ENCODE peak calls at places on chromosomes 3 and 15, in seven cellular contexts. F is NCI-H524; H is tibial artery; U is omental fat pad; S is stimulated activated naive B cell treated with anti-CD40 and anti-IgM and Interleukin-4, amounts not matched to agents 10 μg/mL and 1 μg/mL and 100 μg/mL, for 72 hours; G is stimulated activated CD8-positive, alpha-beta memory T cell treated with anti-CD3 and anti-CD28 coated beads, Interleukin-12 subunit alpha, Interleukin-12 subunit beta, amount 100 ng/mL, for 4 hours; O is ACHN. L is an unnamed sample.

GRCh38 chr15:40451497-40452158 is 10.9 kb downstream of the BAHD1 start:
- DNase-seq in F (no peak), O (no peak), H (no peak), S (no peak), G (no peak), U (no peak), L (no peak)

GRCh38 chr15:58396181-58396580 is 35.6 kb upstream of the LIPC start:
- DNase-seq in U (no peak), S (no peak), H (no peak), G (no peak), O (no peak), F (peak; percentile 74), L (no peak)

GRCh38 chr3:72242326-72242725 is 457.4 kb upstream of the PROK2 start:
- DNase-seq in G (no peak), O (no peak), U (no peak), H (no peak), F (no peak), S (no peak), L (no peak)

GRCh38 chr3:36774072-36774471 is 9.7 kb upstream of the DCLK3 start:
- DNase-seq in O (no peak), H (no peak), S (no peak), U (no peak), F (no peak), G (no peak), L (no peak)

GRCh38 chr15:38391186-38391585 is 62.7 kb upstream of the FAM98B start:
- DNase-seq in G (no peak), S (no peak), O (no peak), U (no peak), F (no peak), H (no peak), L (no peak)

GRCh38 chr15:82828064-82828463 is 18.6 kb downstream of the WHAMM start:
- DNase-seq in O (peak; percentile 80), U (no peak), G (no peak), H (no peak), S (no peak), F (no peak), L (no peak)

GRCh38 chr3:65561617-65562016 is 477.1 kb downstream of the MAGI1 start:
- DNase-seq in S (no peak), F (no peak), G (no peak), O (no peak), U (no peak), H (no peak), L (no peak)

GRCh38 chr15:68587769-68588385 is 9.1 kb downstream of the CORO2B start:
- DNase-seq in U (no peak), H (no peak), F (no peak), S (no peak), G (no peak), O (no peak), L (no peak)

GRCh38 chr15:83206387-83206970 is 1.1 kb downstream of the HDGFL3 start:
- DNase-seq in F (peak; percentile 34), H (no peak), S (no peak), G (no peak), U (no peak), O (peak; percentile 27), L (peak; percentile 62)

GRCh38 chr3:134798681-134799311 is 3.7 kb downstream of the EPHB1 start:
- DNase-seq in O (no peak), H (no peak), S (no peak), F (no peak), G (no peak), U (no peak), L (no peak)

GRCh38 chr3:141851411-141851810 is 25.0 kb upstream of the ATP1B3 start:
- DNase-seq in F (no peak), S (no peak), H (no peak), U (no peak), O (no peak), G (no peak), L (no peak)

GRCh38 chr15:47514251-47514652 is 203.1 kb upstream of the SEMA6D start:
- DNase-seq in S (no peak), G (no peak), H (no peak), F (no peak), U (no peak), O (no peak), L (no peak)

GRCh38 chr3:127307431-127307830 is 19.6 kb upstream of the PRR20G start:
- DNase-seq in H (no peak), U (no peak), S (no peak), G (no peak), O (no peak), F (no peak), L (no peak)

GRCh38 chr15:81531141-81531592 is 157.2 kb upstream of the TMC3 start:
- DNase-seq in S (no peak), O (no peak), H (no peak), F (no peak), U (no peak), G (no peak), L (no peak)

GRCh38 chr3:42658771-42659390 is 5.4 kb downstream of the ZBTB47 start:
- DNase-seq in U (no peak), S (no peak), G (no peak), H (no peak), F (no peak), O (no peak), L (no peak)

GRCh38 chr15:57667171-57667924 is 39.2 kb upstream of the POLR2M start:
- DNase-seq in U (no peak), S (no peak), G (no peak), F (peak; percentile 46), H (no peak), O (peak; percentile 68), L (no peak)

GRCh38 chr3:128383316-128384235 is 83.1 kb downstream of the DNAJB8 start:
- DNase-seq in F (peak; percentile 64), O (peak; percentile 75), U (peak; percentile 64), H (peak; percentile 59), S (no peak), G (peak; percentile 52), L (peak; percentile 77)

GRCh38 chr15:58694641-58695398 is 54.7 kb downstream of the ADAM10 start:
- DNase-seq in G (no peak), U (no peak), O (no peak), F (no peak), H (no peak), S (no peak), L (no peak)

GRCh38 chr15:45612790-45613415 is 21.9 kb upstream of the SQOR start:
- DNase-seq in S (no peak), F (peak; percentile 31), H (no peak), O (peak; percentile 12), G (no peak), U (no peak), L (no peak)

GRCh38 chr3:18432752-18433151 is 7.6 kb upstream of the SATB1 start:
- DNase-seq in S (no peak), G (no peak), O (no peak), U (no peak), F (no peak), H (no peak), L (no peak)

GRCh38 chr3:197186887-197187588 is 111.4 kb downstream of the DLG1 start:
- DNase-seq in S (peak; percentile 3), U (no peak), F (peak; percentile 81), G (no peak), H (no peak), O (peak; percentile 56), L (no peak)

GRCh38 chr3:139660269-139660668 is 17.5 kb downstream of the NMNAT3 start:
- DNase-seq in G (no peak), U (no peak), O (no peak), S (no peak), H (no peak), F (no peak), L (no peak)

GRCh38 chr3:159620873-159621272 is 367.8 kb upstream of the IL12A start:
- DNase-seq in H (no peak), U (no peak), O (peak; percentile 66), S (no peak), F (no peak), G (no peak), L (no peak)

GRCh38 chr3:126134219-126134975 is 46.0 kb downstream of the ALDH1L1 start:
- DNase-seq in S (peak; percentile 42), H (peak; percentile 61), G (no peak), U (no peak), F (peak; percentile 73), O (peak; percentile 48), L (peak; percentile 87)

GRCh38 chr3:13009132-13009945 is 63.9 kb downstream of the IQSEC1 start:
- DNase-seq in O (no peak), H (peak; percentile 72), G (no peak), S (peak; percentile 78), U (no peak), F (no peak), L (peak; percentile 84)

GRCh38 chr3:14450506-14450905 is 48.1 kb downstream of the SLC6A6 start:
- DNase-seq in H (no peak), S (no peak), O (no peak), G (no peak), F (no peak), U (no peak), L (no peak)

GRCh38 chr3:139676634-139677197 is 1.1 kb downstream of the NMNAT3 start:
- DNase-seq in S (no peak), F (no peak), U (no peak), O (no peak), H (no peak), G (no peak), L (no peak)

GRCh38 chr3:109532257-109533216 is 195.2 kb upstream of the DPPA4 start:
- DNase-seq in H (no peak), O (peak; percentile 68), S (no peak), F (peak; percentile 84), G (no peak), U (no peak), L (no peak)

GRCh38 chr15:40308844-40309189 is 1.1 kb upstream of the PLCB2 start:
- DNase-seq in G (peak; percentile 6), F (no peak), O (no peak), U (no peak), S (peak; percentile 7), H (no peak), L (peak; percentile 70)

GRCh38 chr3:109023656-109024254 is 70.1 kb upstream of the GUCA1C start:
- DNase-seq in G (no peak), F (peak; percentile 85), S (peak; percentile 5), H (no peak), O (peak; percentile 32), U (no peak), L (no peak)

GRCh38 chr15:88344786-88345185 is 88.2 kb upstream of the NTRK3 start:
- DNase-seq in G (no peak), U (no peak), H (no peak), S (no peak), O (no peak), F (no peak), L (no peak)

GRCh38 chr3:111246967-111247760 is 175.5 kb downstream of the NECTIN3 start:
- DNase-seq in S (no peak), H (no peak), F (no peak), G (no peak), O (peak; percentile 72), U (no peak), L (no peak)

GRCh38 chr15:37900286-37901221 is 33.9 kb upstream of the TMCO5A start:
- DNase-seq in F (no peak), G (no peak), U (no peak), S (no peak), O (peak; percentile 47), H (no peak), L (no peak)

GRCh38 chr15:31556494-31557150 is 230.0 kb downstream of the KLF13 start:
- DNase-seq in G (no peak), O (no peak), S (no peak), F (no peak), U (no peak), H (no peak), L (no peak)

GRCh38 chr15:100720406-100720967 is 118.1 kb downstream of the ASB7 start:
- DNase-seq in F (no peak), U (no peak), H (no peak), O (no peak), S (no peak), G (no peak), L (no peak)

GRCh38 chr15:84750583-84751092 is 2.2 kb downstream of the ZNF592 start:
- DNase-seq in S (peak; percentile 35), F (no peak), G (no peak), O (no peak), H (no peak), U (no peak), L (no peak)

GRCh38 chr15:31839388-31839787 is 190.9 kb upstream of the CHRNA7 start:
- DNase-seq in G (no peak), U (no peak), S (no peak), F (no peak), H (no peak), O (no peak), L (no peak)

GRCh38 chr3:4447600-4448561 is 19.2 kb downstream of the SUMF1 start:
- DNase-seq in H (no peak), S (no peak), G (no peak), U (no peak), O (no peak), F (no peak), L (no peak)

L was measured in sigmoid colon.